ENCODE peak calls at places on chromosome 16, in seven cellular contexts. F is astrocyte of the spinal cord; W is lower leg skin; T is uterus; V is CD8-positive, alpha-beta T cell; C is fibroblast of the aortic adventitia; E is breast epithelium. S is an unnamed sample.

GRCh38 chr16:87724490-87725291 is 41.1 kb downstream of the KLHDC4 start:
- DNase-seq in T (no peak), E (no peak), W (no peak), F (no peak), V (peak), C (no peak), S (no peak)

GRCh38 chr16:5257462-5257861 is 159.9 kb upstream of the EEF2KMT start:
- DNase-seq in W (no peak), T (no peak), C (no peak), V (no peak), F (no peak), E (no peak), S (no peak)

GRCh38 chr16:77276686-77277085 is 77.5 kb downstream of the SYCE1L start:
- DNase-seq in V (no peak), C (no peak), T (no peak), F (no peak), W (no peak), E (no peak), S (no peak)

GRCh38 chr16:54080524-54081008 is 206.0 kb downstream of the IRX3 start:
- DNase-seq in E (peak), W (no peak), V (no peak), F (peak), T (no peak), C (peak), S (peak)

GRCh38 chr16:3541527-3542152 is 35.6 kb downstream of the NLRC3 start:
- DNase-seq in E (no peak), T (no peak), F (no peak), W (no peak), V (no peak), C (no peak), S (no peak)

GRCh38 chr16:72530434-72530833 is 358.5 kb upstream of the PMFBP1 start:
- DNase-seq in T (no peak), F (peak), E (no peak), C (peak), W (no peak), V (no peak), S (no peak)

GRCh38 chr16:84820305-84820684 is 510 bp downstream of the CRISPLD2 start:
- DNase-seq in E (no peak), C (no peak), V (no peak), T (no peak), F (no peak), W (no peak), S (peak)

GRCh38 chr16:30185683-30186421 is 2.5 kb downstream of the CORO1A start:
- DNase-seq in E (no peak), F (no peak), W (peak), V (peak), T (peak), C (no peak), S (no peak)

GRCh38 chr16:73027655-73028220 is 20.2 kb downstream of the ZFHX3 start:
- DNase-seq in W (no peak), F (no peak), C (no peak), E (no peak), T (no peak), V (no peak), S (no peak)

GRCh38 chr16:8583712-8584111 is 6.6 kb downstream of the TMEM114 start:
- DNase-seq in T (no peak), F (no peak), V (no peak), W (no peak), C (no peak), E (no peak), S (no peak)

GRCh38 chr16:51051671-51052070 is 99.4 kb downstream of the SALL1 start:
- DNase-seq in C (no peak), E (no peak), T (no peak), F (no peak), V (no peak), W (peak), S (no peak)

GRCh38 chr16:64589836-64590235 is 532.0 kb downstream of the CDH11 start:
- DNase-seq in C (peak), T (no peak), F (peak), W (no peak), V (no peak), E (no peak), S (peak)

GRCh38 chr16:1839554-1839953 is 12.5 kb downstream of the FAHD1 start:
- DNase-seq in C (peak), T (no peak), E (no peak), V (no peak), W (no peak), F (no peak), S (peak)

GRCh38 chr16:12239953-12240485 is 263.5 kb downstream of the SNX29 start:
- DNase-seq in E (no peak), F (peak), W (no peak), T (no peak), C (peak), V (no peak), S (no peak)

GRCh38 chr16:59633996-59634579 is 900.0 kb upstream of the GOT2 start:
- DNase-seq in C (peak), V (no peak), T (no peak), W (no peak), F (peak), E (no peak), S (peak)

GRCh38 chr16:20747030-20747816 is 5.6 kb upstream of the THUMPD1 start:
- DNase-seq in V (no peak), C (no peak), F (no peak), T (no peak), E (no peak), W (no peak), S (no peak)

GRCh38 chr16:23595246-23595950 is 718 bp downstream of the NDUFAB1 start:
- DNase-seq in E (no peak), F (no peak), W (no peak), T (no peak), V (no peak), C (no peak), S (no peak)

GRCh38 chr16:78483124-78483992 is 383.9 kb downstream of the WWOX start:
- DNase-seq in F (no peak), T (no peak), W (no peak), C (no peak), V (no peak), E (no peak), S (no peak)

GRCh38 chr16:11914210-11914758 is 1.5 kb downstream of the GSPT1 start:
- DNase-seq in T (no peak), W (no peak), E (no peak), C (no peak), F (no peak), V (no peak), S (no peak)

GRCh38 chr16:85571563-85571812 is 41.6 kb upstream of the GSE1 start:
- DNase-seq in F (no peak), W (no peak), T (no peak), E (no peak), V (no peak), C (no peak), S (no peak)

GRCh38 chr16:50308237-50308965 is 42.0 kb downstream of the ADCY7 start:
- DNase-seq in E (peak), V (peak), F (no peak), W (peak), C (no peak), T (no peak), S (no peak)

DNA sequence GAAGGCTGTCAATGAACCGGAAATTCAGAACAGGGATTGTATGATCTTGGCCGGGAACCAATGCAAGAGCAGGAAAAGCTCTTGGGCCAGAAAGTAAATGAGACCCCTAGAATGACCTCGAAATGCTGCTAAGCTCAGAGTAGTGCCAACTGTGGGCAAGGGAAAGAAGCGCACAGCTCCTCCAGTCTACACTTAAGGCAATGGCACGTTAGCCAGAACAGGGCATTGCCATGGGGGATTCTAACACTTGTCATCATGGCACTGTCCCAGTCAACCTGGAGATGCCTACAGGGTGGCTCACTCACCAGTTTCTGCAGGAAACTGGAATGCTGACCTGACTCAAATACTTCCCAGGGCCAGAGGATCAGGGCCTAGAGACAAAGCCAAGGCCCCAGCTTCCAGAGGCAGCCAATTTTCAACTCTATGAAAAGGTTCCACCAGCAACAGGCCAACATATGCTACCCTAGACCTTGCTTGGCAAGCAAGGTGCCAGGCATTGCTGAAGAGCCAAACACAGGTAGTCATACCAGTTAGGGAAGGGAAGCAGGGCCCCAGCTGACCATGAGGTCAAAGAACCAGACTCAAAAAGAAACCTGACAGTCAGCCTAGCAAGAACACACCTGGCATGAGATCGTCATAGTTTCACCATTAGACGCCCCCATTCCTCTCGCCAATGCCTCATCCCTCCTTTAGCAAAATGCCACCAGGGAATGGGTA is 34.9 kb downstream of the ARHGAP17 start:
- DNase-seq in W (no peak), C (no peak), F (no peak), T (no peak), V (no peak), E (no peak), S (no peak)
- H3K4me3 ChIP-seq in W (no peak), C (no peak), F (no peak), T (no peak), V (no peak), E (no peak), S (no peak)

GRCh38 chr16:68825427-68825826 is 17.9 kb upstream of the TANGO6 start:
- DNase-seq in E (no peak), F (no peak), V (no peak), T (no peak), C (no peak), W (no peak), S (no peak)
- TF ChIP-seq CTCF in E (no peak), F (no peak), V (no peak), T (no peak), C (no peak), W (no peak), S (no peak)

GRCh38 chr16:86581458-86581857 is 3.1 kb downstream of the FOXL1 start:
- DNase-seq in V (no peak), C (no peak), W (peak), T (no peak), E (no peak), F (peak), S (no peak)

GRCh38 chr16:86578499-86579267 is at the start of gene FOXL1:
- DNase-seq in W (peak), V (no peak), T (no peak), F (peak), C (no peak), E (no peak), S (peak)

GRCh38 chr16:86579268-86580062 is 1.1 kb downstream of the FOXL1 start:
- DNase-seq in V (no peak), W (peak), F (peak), T (no peak), C (no peak), E (no peak), S (no peak)

GRCh38 chr16:86580798-86581185 is 2.4 kb downstream of the FOXL1 start:
- DNase-seq in V (no peak), E (no peak), W (peak), C (no peak), T (no peak), F (no peak), S (no peak)

DNA sequence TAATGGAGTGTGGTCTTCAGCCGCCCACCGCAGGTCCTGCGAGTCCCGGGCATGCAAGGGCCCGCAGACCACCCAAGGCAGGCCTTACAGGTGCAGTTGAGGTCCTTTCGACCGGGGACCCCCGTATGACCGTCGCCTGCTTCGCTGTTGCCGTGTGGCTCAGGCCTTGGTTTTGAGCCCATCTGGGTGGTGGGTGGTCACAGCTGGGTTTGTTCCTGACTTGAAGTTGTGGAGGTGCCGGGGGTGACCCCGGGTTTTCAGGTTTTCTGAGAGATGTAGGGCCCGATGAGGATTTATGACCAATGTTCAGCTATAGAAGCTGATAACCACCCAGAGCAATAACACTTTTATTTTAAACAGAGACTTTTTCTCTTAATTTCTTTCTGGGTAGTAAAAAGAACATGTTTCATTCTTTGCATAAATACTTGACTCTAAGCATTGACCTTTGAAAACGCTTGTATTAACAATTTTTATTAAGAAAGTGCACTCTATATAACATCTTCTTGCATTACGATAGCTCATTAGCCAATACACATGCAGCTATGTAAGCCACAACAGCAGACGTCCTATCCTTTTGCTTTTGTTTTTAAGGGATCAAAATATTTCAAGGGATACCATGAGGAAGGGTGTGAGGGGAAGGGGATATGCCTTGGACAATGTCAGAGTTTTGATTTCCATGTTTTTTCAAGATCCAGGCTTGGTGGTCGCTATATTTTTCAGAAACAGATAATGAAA is 1.9 kb downstream of the FOXL1 start:
- DNase-seq in F (peak), C (no peak), T (no peak), E (no peak), V (no peak), W (no peak), S (no peak)
- H3K4me3 ChIP-seq in F (peak), C (no peak), T (no peak), E (no peak), V (no peak), W (no peak), S (peak)

GRCh38 chr16:89054714-89055113 is 38.9 kb upstream of the ACSF3 start:
- DNase-seq in V (no peak), C (no peak), F (no peak), E (no peak), W (no peak), T (no peak), S (no peak)
- TF ChIP-seq CTCF in V (no peak), C (no peak), F (no peak), E (no peak), W (no peak), T (no peak), S (no peak)